ENCODE peak calls at places on chromosomes 13 and 19, in eight cellular contexts. One of them, this sample, is unnamed. For H3K4me1, the result is how much of the 10 kb centered on the place peaks cover.

GRCh38 chr13:107554355-107554905 is 660.9 kb downstream of the LIG4 start:
- DNase-seq in mesendoderm: no peak
- DNase-seq in esophagus squamous epithelium: no peak
- DNase-seq in fibroblast of lung: no peak
- DNase-seq in CD8-positive, alpha-beta memory T cell: no peak
- DNase-seq in IMR-90: peak
- DNase-seq in breast epithelium: no peak
- DNase-seq in neuronal stem cell: no peak
- DNase-seq in this sample: no peak

GRCh38 chr13:72953391-72953960 is 105.3 kb upstream of the KLF5 start:
- DNase-seq in mesendoderm: no peak
- DNase-seq in esophagus squamous epithelium: no peak
- DNase-seq in fibroblast of lung: no peak
- DNase-seq in CD8-positive, alpha-beta memory T cell: no peak
- DNase-seq in IMR-90: no peak
- DNase-seq in breast epithelium: peak
- DNase-seq in neuronal stem cell: no peak
- DNase-seq in this sample: no peak

GRCh38 chr13:37492741-37493514 is 105.6 kb downstream of the POSTN start:
- DNase-seq in mesendoderm: no peak
- DNase-seq in esophagus squamous epithelium: no peak
- DNase-seq in fibroblast of lung: peak
- DNase-seq in CD8-positive, alpha-beta memory T cell: no peak
- DNase-seq in IMR-90: peak
- DNase-seq in breast epithelium: peak
- DNase-seq in neuronal stem cell: no peak
- DNase-seq in this sample: no peak

GRCh38 chr19:15811476-15811875 is 4.0 kb downstream of the OR10H1 start:
- DNase-seq in mesendoderm: no peak
- DNase-seq in esophagus squamous epithelium: no peak
- DNase-seq in fibroblast of lung: no peak
- DNase-seq in CD8-positive, alpha-beta memory T cell: no peak
- DNase-seq in IMR-90: no peak
- DNase-seq in breast epithelium: no peak
- DNase-seq in neuronal stem cell: no peak
- DNase-seq in this sample: no peak

GRCh38 chr13:47175172-47175806 is 278.4 kb upstream of the HTR2A start:
- DNase-seq in mesendoderm: no peak
- DNase-seq in esophagus squamous epithelium: no peak
- DNase-seq in fibroblast of lung: peak
- DNase-seq in CD8-positive, alpha-beta memory T cell: no peak
- DNase-seq in IMR-90: peak
- DNase-seq in breast epithelium: no peak
- DNase-seq in neuronal stem cell: no peak
- DNase-seq in this sample: no peak

GRCh38 chr13:47672982-47673670 is 327.9 kb downstream of the SUCLA2 start:
- DNase-seq in mesendoderm: no peak
- DNase-seq in esophagus squamous epithelium: no peak
- DNase-seq in fibroblast of lung: peak
- DNase-seq in CD8-positive, alpha-beta memory T cell: no peak
- DNase-seq in IMR-90: peak
- DNase-seq in breast epithelium: no peak
- DNase-seq in neuronal stem cell: no peak
- DNase-seq in this sample: no peak

GRCh38 chr19:49713236-49713845 is 22.4 kb downstream of the CPT1C start:
- DNase-seq in mesendoderm: no peak
- DNase-seq in esophagus squamous epithelium: no peak
- DNase-seq in fibroblast of lung: no peak
- DNase-seq in CD8-positive, alpha-beta memory T cell: no peak
- DNase-seq in IMR-90: no peak
- DNase-seq in breast epithelium: no peak
- DNase-seq in neuronal stem cell: no peak
- DNase-seq in this sample: no peak

GRCh38 chr13:65638572-65639168 is 1591.5 kb downstream of the PCDH9 start:
- DNase-seq in mesendoderm: peak
- DNase-seq in esophagus squamous epithelium: no peak
- DNase-seq in fibroblast of lung: peak
- DNase-seq in CD8-positive, alpha-beta memory T cell: no peak
- DNase-seq in IMR-90: peak
- DNase-seq in breast epithelium: no peak
- DNase-seq in neuronal stem cell: peak
- DNase-seq in this sample: no peak

GRCh38 chr19:36574762-36575161 is 1.7 kb upstream of the ZNF529 start:
- DNase-seq in mesendoderm: no peak
- DNase-seq in esophagus squamous epithelium: no peak
- DNase-seq in fibroblast of lung: peak
- DNase-seq in CD8-positive, alpha-beta memory T cell: no peak
- DNase-seq in IMR-90: no peak
- DNase-seq in breast epithelium: no peak
- DNase-seq in neuronal stem cell: no peak
- DNase-seq in this sample: no peak

GRCh38 chr13:81001828-81002385 is 661.0 kb upstream of the SPRY2 start:
- DNase-seq in mesendoderm: no peak
- DNase-seq in esophagus squamous epithelium: no peak
- DNase-seq in fibroblast of lung: no peak
- DNase-seq in CD8-positive, alpha-beta memory T cell: no peak
- DNase-seq in IMR-90: no peak
- DNase-seq in breast epithelium: no peak
- DNase-seq in neuronal stem cell: no peak
- DNase-seq in this sample: no peak

GRCh38 chr13:79404361-79404760 is 1.7 kb downstream of the RBM26 start:
- DNase-seq in mesendoderm: no peak
- DNase-seq in esophagus squamous epithelium: no peak
- DNase-seq in fibroblast of lung: peak
- DNase-seq in CD8-positive, alpha-beta memory T cell: no peak
- DNase-seq in IMR-90: no peak
- DNase-seq in breast epithelium: no peak
- DNase-seq in neuronal stem cell: no peak
- DNase-seq in this sample: no peak

GRCh38 chr13:99281811-99282263 is 23.7 kb upstream of the GPR18 start:
- DNase-seq in mesendoderm: no peak
- DNase-seq in esophagus squamous epithelium: no peak
- DNase-seq in fibroblast of lung: no peak
- DNase-seq in CD8-positive, alpha-beta memory T cell: peak
- DNase-seq in IMR-90: no peak
- DNase-seq in breast epithelium: no peak
- DNase-seq in neuronal stem cell: no peak
- DNase-seq in this sample: peak

GRCh38 chr19:10727599-10728250 is 9.8 kb downstream of the DNM2 start:
- DNase-seq in mesendoderm: no peak
- DNase-seq in esophagus squamous epithelium: no peak
- DNase-seq in fibroblast of lung: no peak
- DNase-seq in CD8-positive, alpha-beta memory T cell: no peak
- DNase-seq in IMR-90: no peak
- DNase-seq in breast epithelium: no peak
- DNase-seq in neuronal stem cell: no peak
- DNase-seq in this sample: no peak

GRCh38 chr19:55345101-55345817 is 5.6 kb downstream of the KMT5C start:
- DNase-seq in mesendoderm: no peak
- DNase-seq in esophagus squamous epithelium: no peak
- DNase-seq in fibroblast of lung: no peak
- DNase-seq in CD8-positive, alpha-beta memory T cell: no peak
- DNase-seq in IMR-90: no peak
- DNase-seq in breast epithelium: no peak
- DNase-seq in neuronal stem cell: no peak
- DNase-seq in this sample: no peak

GRCh38 chr19:3364501-3364858 is 1.9 kb upstream of the NFIC start:
- DNase-seq in mesendoderm: no peak
- DNase-seq in esophagus squamous epithelium: no peak
- DNase-seq in fibroblast of lung: no peak
- DNase-seq in CD8-positive, alpha-beta memory T cell: no peak
- DNase-seq in IMR-90: no peak
- DNase-seq in breast epithelium: no peak
- DNase-seq in neuronal stem cell: no peak
- DNase-seq in this sample: no peak

GRCh38 chr19:3363841-3364500 is 2.4 kb upstream of the NFIC start:
- DNase-seq in mesendoderm: no peak
- DNase-seq in esophagus squamous epithelium: no peak
- DNase-seq in fibroblast of lung: no peak
- DNase-seq in CD8-positive, alpha-beta memory T cell: no peak
- DNase-seq in IMR-90: no peak
- DNase-seq in breast epithelium: no peak
- DNase-seq in neuronal stem cell: no peak
- DNase-seq in this sample: no peak

GRCh38 chr19:3360494-3361383 is 5.6 kb upstream of the NFIC start:
- DNase-seq in mesendoderm: no peak
- DNase-seq in esophagus squamous epithelium: no peak
- DNase-seq in fibroblast of lung: no peak
- DNase-seq in CD8-positive, alpha-beta memory T cell: peak
- DNase-seq in IMR-90: no peak
- DNase-seq in breast epithelium: peak
- DNase-seq in neuronal stem cell: no peak
- DNase-seq in this sample: peak

GRCh38 chr19:3361384-3362216 is 4.8 kb upstream of the NFIC start:
- DNase-seq in mesendoderm: peak
- DNase-seq in esophagus squamous epithelium: no peak
- DNase-seq in fibroblast of lung: no peak
- DNase-seq in CD8-positive, alpha-beta memory T cell: no peak
- DNase-seq in IMR-90: no peak
- DNase-seq in breast epithelium: no peak
- DNase-seq in neuronal stem cell: no peak
- DNase-seq in this sample: no peak

DNA sequence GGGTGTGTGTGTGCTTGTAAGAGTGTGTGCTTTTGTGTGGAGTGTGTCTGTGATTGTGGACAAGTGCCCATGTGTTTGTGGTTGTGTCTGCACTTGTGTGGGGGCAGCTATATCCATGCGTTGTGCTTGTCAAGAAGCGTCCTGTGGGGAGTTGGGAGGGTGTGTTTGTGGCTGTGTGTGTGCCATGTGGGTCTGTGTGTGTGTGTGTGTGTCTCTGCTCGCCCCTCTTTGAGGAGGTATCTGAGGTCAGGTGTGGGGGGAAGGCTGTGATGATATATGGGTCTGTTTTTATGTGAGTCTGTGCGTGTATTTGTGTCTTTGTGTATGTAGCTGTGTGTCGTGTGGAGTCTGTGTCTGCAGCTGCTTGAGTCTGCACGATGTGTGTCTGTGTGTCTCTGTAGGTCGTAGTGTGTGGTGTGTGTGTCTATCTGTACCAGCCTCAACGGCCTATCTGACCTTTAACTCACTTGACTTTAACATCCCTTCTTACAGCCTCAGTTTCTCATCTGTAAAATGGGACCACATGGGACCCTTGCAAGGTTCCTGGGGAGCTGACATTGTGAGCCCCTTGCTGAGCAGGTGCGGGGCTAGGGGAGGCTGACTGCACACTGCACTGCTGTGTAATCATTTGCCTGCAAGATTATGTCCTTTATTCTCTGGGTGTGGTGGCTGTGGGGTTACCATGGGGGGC is 4.0 kb upstream of the NFIC start:
- DNase-seq in mesendoderm: no peak
- DNase-seq in esophagus squamous epithelium: no peak
- DNase-seq in fibroblast of lung: no peak
- DNase-seq in CD8-positive, alpha-beta memory T cell: no peak
- DNase-seq in IMR-90: no peak
- DNase-seq in breast epithelium: no peak
- DNase-seq in neuronal stem cell: no peak
- DNase-seq in this sample: no peak
- H3K4me1 ChIP-seq in mesendoderm: under half
- H3K4me1 ChIP-seq in esophagus squamous epithelium: under half
- H3K4me1 ChIP-seq in fibroblast of lung: under half
- H3K4me1 ChIP-seq in CD8-positive, alpha-beta memory T cell: under half
- H3K4me1 ChIP-seq in IMR-90: under half
- H3K4me1 ChIP-seq in breast epithelium: under half
- H3K4me1 ChIP-seq in neuronal stem cell: under half
- H3K4me1 ChIP-seq in this sample: under half

DNA sequence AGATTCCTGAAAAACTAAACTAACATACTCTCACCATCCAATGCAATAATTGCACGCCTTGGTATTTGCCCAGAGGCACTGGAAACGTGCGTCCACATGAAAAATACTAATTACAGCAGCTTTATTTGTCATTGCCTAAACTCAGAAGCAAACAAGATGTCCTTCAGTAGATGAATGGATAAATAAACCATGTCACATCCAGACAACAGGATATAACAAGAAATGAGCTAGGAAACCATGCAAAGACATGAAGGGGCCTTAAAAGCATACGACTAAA is 25.0 kb downstream of the ELL start:
- DNase-seq in mesendoderm: no peak
- DNase-seq in esophagus squamous epithelium: no peak
- DNase-seq in fibroblast of lung: no peak
- DNase-seq in CD8-positive, alpha-beta memory T cell: no peak
- DNase-seq in IMR-90: no peak
- DNase-seq in breast epithelium: no peak
- DNase-seq in neuronal stem cell: no peak
- DNase-seq in this sample: no peak
- H3K4me1 ChIP-seq in mesendoderm: under half
- H3K4me1 ChIP-seq in esophagus squamous epithelium: half or more
- H3K4me1 ChIP-seq in fibroblast of lung: under half
- H3K4me1 ChIP-seq in CD8-positive, alpha-beta memory T cell: half or more
- H3K4me1 ChIP-seq in IMR-90: under half
- H3K4me1 ChIP-seq in breast epithelium: under half
- H3K4me1 ChIP-seq in neuronal stem cell: under half
- H3K4me1 ChIP-seq in this sample: half or more

GRCh38 chr13:25928941-25929505 is 122.8 kb downstream of the SHISA2 start:
- DNase-seq in mesendoderm: no peak
- DNase-seq in esophagus squamous epithelium: no peak
- DNase-seq in fibroblast of lung: no peak
- DNase-seq in CD8-positive, alpha-beta memory T cell: no peak
- DNase-seq in IMR-90: no peak
- DNase-seq in breast epithelium: no peak
- DNase-seq in neuronal stem cell: no peak
- DNase-seq in this sample: no peak

GRCh38 chr13:25927966-25928365 is 123.8 kb downstream of the SHISA2 start:
- DNase-seq in mesendoderm: no peak
- DNase-seq in esophagus squamous epithelium: no peak
- DNase-seq in fibroblast of lung: peak
- DNase-seq in CD8-positive, alpha-beta memory T cell: no peak
- DNase-seq in IMR-90: no peak
- DNase-seq in breast epithelium: no peak
- DNase-seq in neuronal stem cell: no peak
- DNase-seq in this sample: no peak

GRCh38 chr13:25930655-25931054 is 121.2 kb downstream of the SHISA2 start:
- DNase-seq in mesendoderm: no peak
- DNase-seq in esophagus squamous epithelium: no peak
- DNase-seq in fibroblast of lung: no peak
- DNase-seq in CD8-positive, alpha-beta memory T cell: no peak
- DNase-seq in IMR-90: no peak
- DNase-seq in breast epithelium: no peak
- DNase-seq in neuronal stem cell: no peak
- DNase-seq in this sample: no peak

GRCh38 chr13:25929816-25930215 is 122.0 kb downstream of the SHISA2 start:
- DNase-seq in mesendoderm: no peak
- DNase-seq in esophagus squamous epithelium: no peak
- DNase-seq in fibroblast of lung: no peak
- DNase-seq in CD8-positive, alpha-beta memory T cell: no peak
- DNase-seq in IMR-90: no peak
- DNase-seq in breast epithelium: no peak
- DNase-seq in neuronal stem cell: no peak
- DNase-seq in this sample: no peak

GRCh38 chr13:25927363-25927762 is 124.5 kb downstream of the SHISA2 start:
- DNase-seq in mesendoderm: no peak
- DNase-seq in esophagus squamous epithelium: no peak
- DNase-seq in fibroblast of lung: no peak
- DNase-seq in CD8-positive, alpha-beta memory T cell: no peak
- DNase-seq in IMR-90: no peak
- DNase-seq in breast epithelium: no peak
- DNase-seq in neuronal stem cell: no peak
- DNase-seq in this sample: no peak
- H3K4me1 ChIP-seq in mesendoderm: under half
- H3K4me1 ChIP-seq in esophagus squamous epithelium: under half
- H3K4me1 ChIP-seq in fibroblast of lung: under half
- H3K4me1 ChIP-seq in CD8-positive, alpha-beta memory T cell: under half
- H3K4me1 ChIP-seq in IMR-90: under half
- H3K4me1 ChIP-seq in breast epithelium: under half
- H3K4me1 ChIP-seq in neuronal stem cell: under half
- H3K4me1 ChIP-seq in this sample: under half

GRCh38 chr19:1473424-1473851 is 5.6 kb downstream of the C19orf25 start:
- DNase-seq in mesendoderm: no peak
- DNase-seq in esophagus squamous epithelium: no peak
- DNase-seq in fibroblast of lung: no peak
- DNase-seq in CD8-positive, alpha-beta memory T cell: no peak
- DNase-seq in IMR-90: no peak
- DNase-seq in breast epithelium: no peak
- DNase-seq in neuronal stem cell: no peak
- DNase-seq in this sample: no peak
- H3K4me1 ChIP-seq in mesendoderm: under half
- H3K4me1 ChIP-seq in esophagus squamous epithelium: under half
- H3K4me1 ChIP-seq in fibroblast of lung: under half
- H3K4me1 ChIP-seq in CD8-positive, alpha-beta memory T cell: under half
- H3K4me1 ChIP-seq in IMR-90: under half
- H3K4me1 ChIP-seq in breast epithelium: under half
- H3K4me1 ChIP-seq in neuronal stem cell: under half
- H3K4me1 ChIP-seq in this sample: under half